ENCODE peak calls at places on chromosomes 12 and 14, in five cellular contexts. U, S, H, Y and D are unnamed samples.

GRCh38 chr12:109082751-109083150 is 10.5 kb downstream of the ALKBH2 start:
- DNase-seq in U (no peak), S (no peak), H (no peak), Y (no peak), D (no peak)

GRCh38 chr12:116880213-116880816 is 926 bp downstream of the HRK start:
- DNase-seq in U (no peak), S (peak), H (no peak), Y (peak), D (no peak)

GRCh38 chr14:106436310-106436905 is 910.0 kb downstream of the TMEM121 start:
- DNase-seq in U (peak), S (no peak), H (no peak), Y (peak), D (no peak)

GRCh38 chr12:107891967-107892366 is 117.5 kb downstream of the ASCL4 start:
- DNase-seq in U (no peak), S (no peak), H (no peak), Y (peak), D (peak)

GRCh38 chr12:1186298-1186697 is 195.3 kb downstream of the ERC1 start:
- DNase-seq in U (no peak), S (no peak), H (no peak), Y (no peak), D (no peak)

GRCh38 chr12:63955831-63956685 is 111.6 kb downstream of the SRGAP1 start:
- DNase-seq in U (no peak), S (no peak), H (no peak), Y (peak), D (peak)

GRCh38 chr14:98070521-98070920 is 1201.5 kb downstream of the BCL11B start:
- DNase-seq in U (no peak), S (no peak), H (no peak), Y (no peak), D (peak)

GRCh38 chr12:52389313-52390207 is 4.1 kb upstream of the KRT84 start:
- DNase-seq in U (no peak), S (peak), H (no peak), Y (peak), D (peak)

GRCh38 chr12:6373022-6373787 is 2.2 kb downstream of the SCNN1A start:
- DNase-seq in U (no peak), S (no peak), H (peak), Y (no peak), D (no peak)

GRCh38 chr12:3658327-3659163 is 94.4 kb downstream of the CRACR2A start:
- DNase-seq in U (no peak), S (peak), H (no peak), Y (peak), D (peak)

GRCh38 chr12:110849748-110850403 is 3.1 kb downstream of the CCDC63 start:
- DNase-seq in U (no peak), S (no peak), H (no peak), Y (no peak), D (no peak)